ENCODE peak calls at places on chromosomes 6 and 20, in five cellular contexts. V, Y, F, I and P are unnamed samples. For H3K4me1, the result is how much of the 10 kb centered on the place peaks cover.

GRCh38 chr6:166078294-166078693 is 89.4 kb downstream of the TBXT start:
- DNase-seq in I (no peak), V (no peak), F (no peak), Y (no peak), P (no peak)

GRCh38 chr6:100267721-100268123 is 197.0 kb downstream of the SIM1 start:
- DNase-seq in V (no peak), F (no peak), Y (no peak), I (no peak), P (no peak)

GRCh38 chr6:109693128-109693527 is 2.0 kb downstream of the FIG4 start:
- DNase-seq in F (no peak), Y (no peak), V (no peak), I (no peak), P (no peak)

GRCh38 chr6:84762220-84762940 is 2.0 kb downstream of the TBX18 start:
- DNase-seq in F (no peak), I (no peak), Y (peak), V (no peak), P (no peak)

GRCh38 chr6:43847741-43848630 is 78.0 kb downstream of the VEGFA start:
- DNase-seq in Y (no peak), F (no peak), I (no peak), V (no peak), P (no peak)

GRCh38 chr6:21587925-21588811 is 5.4 kb upstream of the SOX4 start:
- DNase-seq in V (peak), Y (no peak), I (peak), F (no peak), P (peak)

GRCh38 chr6:26743157-26743821 is 83.7 kb upstream of the ZNF322 start:
- DNase-seq in F (no peak), Y (peak), V (no peak), I (peak), P (peak)

GRCh38 chr6:121437861-121438651 is 2.6 kb downstream of the GJA1 start:
- DNase-seq in Y (no peak), F (no peak), I (no peak), V (no peak), P (no peak)

GRCh38 chr6:79797912-79798311 is 149.4 kb downstream of the ELOVL4 start:
- DNase-seq in I (no peak), V (no peak), Y (no peak), F (no peak), P (no peak)

GRCh38 chr6:43780891-43781571 is 11.0 kb downstream of the VEGFA start:
- DNase-seq in I (no peak), V (no peak), F (no peak), Y (no peak), P (no peak)

GRCh38 chr6:137214931-137215330 is 4.3 kb downstream of the IFNGR1 start:
- DNase-seq in Y (no peak), I (no peak), F (no peak), V (no peak), P (no peak)

GRCh38 chr20:53078761-53079482 is 106.8 kb downstream of the TSHZ2 start:
- DNase-seq in Y (no peak), V (peak), I (no peak), F (no peak), P (no peak)

GRCh38 chr6:149860834-149861602 is 3.1 kb downstream of the LRP11 start:
- DNase-seq in I (no peak), F (no peak), V (peak), Y (no peak), P (no peak)

GRCh38 chr6:44356432-44356950 is 14.0 kb downstream of the SPATS1 start:
- DNase-seq in Y (no peak), F (no peak), I (no peak), V (no peak), P (no peak)

DNA sequence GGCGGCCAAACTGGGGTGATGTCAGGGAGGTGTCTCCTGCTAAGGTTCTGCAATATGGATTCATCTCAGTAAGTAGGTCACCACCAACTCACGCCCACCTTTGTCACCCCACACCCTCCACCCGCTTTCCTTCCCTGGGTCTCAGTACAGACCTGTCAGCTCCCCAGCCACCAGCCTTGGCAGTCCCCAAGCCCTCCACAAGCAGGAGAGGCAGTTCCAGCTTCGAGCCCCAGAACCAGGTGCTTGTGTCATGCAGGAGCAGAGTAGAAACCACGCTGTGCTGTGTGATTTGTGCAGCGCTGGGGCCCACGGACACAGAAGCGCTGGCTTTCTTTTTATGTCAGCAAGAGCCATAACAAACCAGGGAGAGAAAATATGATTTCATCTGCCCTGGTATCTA is 89.0 kb upstream of the CDH4 start:
- DNase-seq in F (no peak), Y (no peak), I (no peak), V (no peak), P (no peak)
- TF ChIP-seq ZNF274 in F (no peak), Y (no peak), I (no peak), V (no peak), P (no peak)

DNA sequence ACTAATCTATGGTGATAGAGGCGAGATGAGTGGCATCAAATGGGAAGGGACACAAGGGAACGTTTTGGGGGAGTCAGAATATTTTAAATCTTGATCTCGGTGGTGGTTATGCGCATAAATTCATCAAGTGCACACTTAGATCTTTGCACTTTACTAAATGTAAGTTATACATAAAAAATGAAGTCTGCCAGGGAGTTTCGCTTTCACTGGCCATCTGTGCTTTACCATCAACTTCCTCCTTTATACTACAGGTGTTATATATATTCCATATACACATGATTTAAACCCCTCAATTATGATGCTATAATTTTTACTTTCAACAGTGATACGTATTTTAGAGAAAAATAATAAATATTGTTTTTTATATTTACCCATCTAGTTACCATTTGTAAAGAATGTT is 97.6 kb upstream of the AKIRIN2 start:
- DNase-seq in Y (no peak), F (no peak), V (no peak), I (no peak), P (no peak)
- TF ChIP-seq RAD21 in Y (no peak), F (no peak), V (no peak), I (no peak), P (no peak)

GRCh38 chr6:50276771-50277261 is 227.1 kb upstream of the DEFB112 start:
- DNase-seq in F (no peak), I (no peak), V (no peak), Y (no peak), P (no peak)

GRCh38 chr6:50277774-50278173 is 228.0 kb upstream of the DEFB112 start:
- DNase-seq in F (no peak), V (no peak), Y (no peak), I (no peak), P (no peak)

DNA sequence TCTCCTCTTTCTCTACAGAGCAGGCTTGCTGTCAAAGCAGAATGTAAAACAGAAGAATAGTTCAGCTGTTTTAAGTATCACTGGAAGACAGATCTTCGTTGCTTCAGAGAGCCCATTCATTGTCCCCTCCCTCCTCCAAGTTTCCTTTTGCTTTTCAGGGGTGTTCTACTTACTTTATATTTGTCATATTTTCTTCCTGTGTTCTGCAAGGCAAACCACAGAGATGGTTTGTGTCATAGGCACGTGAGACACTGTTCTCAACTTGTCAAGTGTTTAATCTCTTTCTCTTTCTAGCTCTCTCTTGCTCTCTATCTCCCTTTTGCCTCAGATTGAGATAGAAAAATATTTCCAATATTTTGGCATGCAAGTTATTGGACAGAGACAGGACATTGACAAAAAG is 228.9 kb upstream of the DEFB112 start:
- DNase-seq in V (no peak), F (no peak), Y (no peak), I (no peak), P (no peak)
- H3K4me1 ChIP-seq in V (under half), F (under half), Y (under half), I (under half), P (under half)

GRCh38 chr6:139996253-139996834 is 621.9 kb upstream of the CITED2 start:
- DNase-seq in V (peak), I (no peak), Y (peak), F (peak), P (no peak)
- TF ChIP-seq ZNF274 in V (no peak), I (no peak), Y (no peak), F (no peak), P (no peak)

GRCh38 chr20:18801516-18801915 is 12.1 kb upstream of the SCP2D1 start:
- DNase-seq in F (no peak), I (no peak), V (no peak), Y (no peak), P (no peak)

GRCh38 chr20:18808712-18809111 is 4.9 kb upstream of the SCP2D1 start:
- DNase-seq in Y (no peak), V (no peak), F (no peak), I (no peak), P (no peak)

GRCh38 chr20:18811186-18811585 is 2.4 kb upstream of the SCP2D1 start:
- DNase-seq in I (no peak), Y (no peak), F (no peak), V (no peak), P (no peak)

GRCh38 chr20:18802012-18802634 is 11.5 kb upstream of the SCP2D1 start:
- DNase-seq in I (no peak), V (no peak), F (no peak), Y (no peak), P (no peak)

GRCh38 chr20:18805881-18806280 is 7.7 kb upstream of the SCP2D1 start:
- DNase-seq in F (no peak), Y (no peak), I (no peak), V (no peak), P (no peak)
- TF ChIP-seq RAD21 in F (no peak), Y (no peak), I (no peak), V (no peak), P (no peak)

GRCh38 chr20:47406849-47407682 is 50.6 kb upstream of the ZMYND8 start:
- DNase-seq in I (no peak), F (no peak), V (no peak), Y (no peak), P (no peak)
- H3K4me1 ChIP-seq in I (under half), F (under half), V (under half), Y (under half), P (under half)

GRCh38 chr6:58419321-58419720 is 1101.9 kb downstream of the PRIM2 start:
- DNase-seq in F (no peak), Y (no peak), V (no peak), I (no peak), P (no peak)
- TF ChIP-seq ZNF274 in F (no peak), Y (no peak), V (no peak), I (no peak), P (no peak)

GRCh38 chr20:1338096-1338495 is 9.2 kb upstream of the SDCBP2 start:
- DNase-seq in I (peak), V (no peak), F (no peak), Y (no peak), P (no peak)

GRCh38 chr20:1335961-1336698 is 7.2 kb upstream of the SDCBP2 start:
- DNase-seq in I (peak), V (no peak), Y (no peak), F (no peak), P (no peak)

GRCh38 chr20:1337441-1337840 is 8.5 kb upstream of the SDCBP2 start:
- DNase-seq in F (no peak), I (peak), Y (no peak), V (no peak), P (no peak)

GRCh38 chr20:1338801-1339200 is 9.9 kb upstream of the SDCBP2 start:
- DNase-seq in Y (no peak), F (no peak), V (no peak), I (peak), P (no peak)

GRCh38 chr20:1336699-1337387 is 7.9 kb upstream of the SDCBP2 start:
- DNase-seq in Y (no peak), I (peak), F (no peak), V (no peak), P (no peak)
- TF ChIP-seq RAD21 in Y (no peak), I (no peak), F (no peak), V (no peak), P (no peak)

GRCh38 chr6:132789398-132789780 is 9.0 kb downstream of the SLC18B1 start:
- DNase-seq in Y (no peak), V (no peak), F (no peak), I (no peak), P (no peak)
- H3K4me1 ChIP-seq in Y (under half), V (under half), F (under half), I (under half), P (under half)

GRCh38 chr6:134138226-134138975 is 86.0 kb upstream of the SLC2A12 start:
- DNase-seq in I (no peak), F (no peak), V (no peak), Y (no peak), P (no peak)
- TF ChIP-seq ZNF274 in I (no peak), F (no peak), V (no peak), Y (no peak), P (no peak)